ENCODE peak calls at places on chromosomes 2 and 18, in nine cellular contexts. I is CD8-positive, alpha-beta memory T cell; F is neuronal stem cell; A is amniotic stem cell; P is dorsolateral prefrontal cortex; X is transverse colon; R is AG09319; D is D721Med; N is stimulated activated CD4-positive, alpha-beta T cell treated with anti-CD3 and anti-CD28 coated beads, TNF-alpha, amount 100 ng/mL, for 48 hours. O is an unnamed sample.

GRCh38 chr2:238020816-238021215 is 40.0 kb upstream of the SCLY start:
- DNase-seq in N (no peak), I (no peak), X (no peak), A (no peak), F (no peak), R (no peak), D (no peak), P (no peak), O (no peak)

GRCh38 chr18:12803069-12803936 is 80.7 kb downstream of the PTPN2 start:
- DNase-seq in A (no peak), P (no peak), R (no peak), F (no peak), D (no peak), X (no peak), N (no peak), I (no peak), O (no peak)

GRCh38 chr2:142868281-142868762 is 9.1 kb upstream of the KYNU start:
- DNase-seq in P (no peak), I (no peak), X (peak), R (no peak), N (no peak), A (no peak), D (no peak), F (no peak), O (peak)

GRCh38 chr18:24300703-24301102 is 96.9 kb downstream of the OSBPL1A start:
- DNase-seq in I (no peak), P (no peak), N (no peak), D (no peak), F (no peak), R (no peak), X (no peak), A (no peak), O (peak)

GRCh38 chr2:55490554-55490953 is 29.0 kb upstream of the CFAP36 start:
- DNase-seq in R (no peak), A (no peak), F (no peak), N (no peak), X (peak), P (no peak), I (no peak), D (no peak), O (peak)

GRCh38 chr2:185393091-185393490 is 345.5 kb upstream of the FSIP2 start:
- DNase-seq in N (no peak), F (no peak), P (no peak), X (no peak), A (no peak), R (no peak), I (no peak), D (no peak), O (no peak)

GRCh38 chr18:77557030-77557429 is 307.4 kb downstream of the GALR1 start:
- DNase-seq in R (no peak), A (no peak), P (no peak), I (no peak), D (no peak), X (no peak), F (peak), N (no peak), O (no peak)

GRCh38 chr2:18792226-18792629 is 202.9 kb upstream of the NT5C1B start:
- DNase-seq in R (no peak), N (no peak), I (no peak), D (no peak), F (no peak), X (no peak), P (no peak), A (no peak), O (no peak)

GRCh38 chr2:68320118-68320641 is 431 bp upstream of the CNRIP1 start:
- DNase-seq in I (no peak), F (peak), R (no peak), A (no peak), P (peak), X (no peak), N (no peak), D (no peak), O (no peak)

GRCh38 chr2:233243348-233243747 is 8.1 kb upstream of the ATG16L1 start:
- DNase-seq in D (no peak), F (no peak), I (no peak), N (no peak), A (no peak), X (no peak), R (no peak), P (no peak), O (no peak)

GRCh38 chr2:191215205-191215604 is 30.0 kb upstream of the MYO1B start:
- DNase-seq in P (no peak), X (no peak), N (no peak), D (no peak), F (no peak), R (no peak), A (no peak), I (no peak), O (no peak)

GRCh38 chr2:133936096-133936495 is 317.8 kb upstream of the MGAT5 start:
- DNase-seq in A (no peak), I (no peak), N (no peak), X (no peak), D (no peak), R (no peak), P (no peak), F (no peak), O (no peak)

GRCh38 chr2:30257266-30258214 is 26.2 kb downstream of the LBH start:
- DNase-seq in D (no peak), X (no peak), I (no peak), R (no peak), A (no peak), P (no peak), F (no peak), N (no peak), O (no peak)

GRCh38 chr2:234989183-234989701 is 37.4 kb downstream of the SH3BP4 start:
- DNase-seq in A (no peak), N (no peak), X (peak), I (no peak), D (no peak), R (no peak), P (peak), F (no peak), O (peak)

GRCh38 chr2:101327863-101328394 is 19.4 kb upstream of the RNF149 start:
- DNase-seq in N (no peak), D (no peak), I (no peak), P (no peak), R (no peak), A (no peak), X (peak), F (no peak), O (peak)

GRCh38 chr2:128979182-128979581 is 660.5 kb upstream of the HS6ST1 start:
- DNase-seq in X (no peak), F (no peak), I (no peak), P (no peak), A (no peak), D (no peak), N (no peak), R (no peak), O (no peak)

GRCh38 chr18:78739843-78740677 is 239.6 kb upstream of the SALL3 start:
- DNase-seq in R (no peak), A (no peak), I (no peak), N (no peak), P (no peak), D (no peak), F (no peak), X (no peak), O (no peak)

GRCh38 chr2:231780123-231780908 is 766 bp downstream of the PDE6D start:
- DNase-seq in D (no peak), P (no peak), N (no peak), X (peak), I (no peak), F (peak), R (no peak), A (peak), O (peak)

GRCh38 chr2:118050386-118050785 is 36.5 kb upstream of the CCDC93 start:
- DNase-seq in A (no peak), I (no peak), D (no peak), N (no peak), F (no peak), P (no peak), X (no peak), R (no peak), O (no peak)

GRCh38 chr2:45962522-45962921 is 311.0 kb downstream of the PRKCE start:
- DNase-seq in X (no peak), P (peak), D (no peak), A (peak), R (peak), F (no peak), I (no peak), N (no peak), O (no peak)

GRCh38 chr2:62042944-62043343 is 137.5 kb downstream of the COMMD1 start:
- DNase-seq in N (no peak), I (no peak), F (no peak), X (no peak), R (no peak), P (no peak), D (no peak), A (no peak), O (peak)

GRCh38 chr18:24814521-24814920 is 354.1 kb downstream of the HRH4 start:
- DNase-seq in D (no peak), F (no peak), P (no peak), R (no peak), X (no peak), A (no peak), N (no peak), I (no peak), O (no peak)

GRCh38 chr2:214401580-214401979 is 9.3 kb upstream of the VWC2L start:
- DNase-seq in N (no peak), D (no peak), X (no peak), P (no peak), I (no peak), R (no peak), A (no peak), F (no peak), O (no peak)

GRCh38 chr2:67103161-67103560 is 294.0 kb upstream of the ETAA1 start:
- DNase-seq in R (no peak), F (no peak), N (no peak), P (no peak), X (no peak), A (no peak), D (no peak), I (no peak), O (no peak)

GRCh38 chr2:42567806-42568429 is 514 bp upstream of the MTA3 start:
- DNase-seq in P (peak), X (peak), R (no peak), I (no peak), F (peak), D (no peak), A (no peak), N (peak), O (peak)

GRCh38 chr2:218839430-218839829 is 7.8 kb upstream of the PRKAG3 start:
- DNase-seq in D (no peak), I (no peak), R (peak), F (no peak), N (no peak), X (no peak), A (no peak), P (no peak), O (no peak)

GRCh38 chr2:27765621-27766286 is 5.8 kb upstream of the MRPL33 start:
- DNase-seq in R (no peak), F (no peak), I (peak), X (peak), D (no peak), A (no peak), N (peak), P (peak), O (peak)

GRCh38 chr2:238803996-238804395 is 43.9 kb upstream of the TWIST2 start:
- DNase-seq in A (no peak), I (no peak), F (no peak), X (no peak), N (no peak), D (no peak), P (no peak), R (no peak), O (no peak)

GRCh38 chr2:153106802-153107477 is 371.6 kb downstream of the RPRM start:
- DNase-seq in A (no peak), D (no peak), F (no peak), N (no peak), R (no peak), I (no peak), X (no peak), P (no peak), O (peak)

GRCh38 chr2:140714586-140714985 is 1416.2 kb downstream of the LRP1B start:
- DNase-seq in F (no peak), N (no peak), X (no peak), A (no peak), R (no peak), P (no peak), I (no peak), D (no peak), O (no peak)

GRCh38 chr2:150426724-150427123 is 60.7 kb downstream of the RND3 start:
- DNase-seq in N (no peak), X (no peak), A (no peak), R (no peak), F (no peak), I (no peak), P (no peak), D (no peak), O (no peak)

GRCh38 chr2:227661019-227661726 is 5.4 kb upstream of the SCYGR5 start:
- DNase-seq in A (no peak), X (no peak), D (no peak), N (no peak), R (no peak), F (peak), I (no peak), P (no peak), O (no peak)

O was measured in small intestine.